ENCODE peak calls at places on chromosome 5, in six cellular contexts. W is tibial artery, C is tibial nerve, A is adrenal gland, P is sigmoid colon, Z is thyroid gland. H is an unnamed sample. For H3K9me3, the result is how much of the 10 kb centered on the place peaks cover.

GRCh38 chr5:137217599-137218200 is 281.4 kb downstream of the SPOCK1 start:
- DNase-seq in C (no peak), W (no peak), Z (no peak), P (no peak), A (no peak), H (no peak)

GRCh38 chr5:65213921-65214525 is 267.7 kb downstream of the ADAMTS6 start:
- DNase-seq in W (no peak), C (peak), Z (peak), A (peak), P (no peak), H (no peak)

GRCh38 chr5:173454381-173454763 is 126.2 kb upstream of the STC2 start:
- DNase-seq in W (no peak), Z (no peak), A (peak), P (no peak), C (no peak), H (no peak)

GRCh38 chr5:84885479-84886258 is 501.0 kb upstream of the EDIL3 start:
- DNase-seq in P (no peak), Z (no peak), C (no peak), A (peak), W (no peak), H (no peak)

GRCh38 chr5:170315154-170315553 is 17.6 kb upstream of the LCP2 start:
- DNase-seq in A (peak), Z (peak), W (peak), C (peak), P (peak), H (no peak)

GRCh38 chr5:117262607-117263131 is 688.0 kb upstream of the SEMA6A start:
- DNase-seq in A (no peak), C (no peak), P (no peak), Z (no peak), W (no peak), H (no peak)

GRCh38 chr5:86929123-86929766 is 311.5 kb downstream of the COX7C start:
- DNase-seq in A (no peak), C (no peak), P (no peak), Z (no peak), W (no peak), H (no peak)

GRCh38 chr5:126544087-126544740 is 50.8 kb downstream of the ALDH7A1 start:
- DNase-seq in W (no peak), P (no peak), C (no peak), A (no peak), Z (peak), H (no peak)

GRCh38 chr5:137374110-137374853 is 124.8 kb downstream of the SPOCK1 start:
- DNase-seq in P (no peak), Z (no peak), A (no peak), W (no peak), C (no peak), H (no peak)

GRCh38 chr5:177448244-177448950 is 1.8 kb downstream of the PRR7 start:
- DNase-seq in A (no peak), Z (no peak), C (no peak), P (no peak), W (no peak), H (no peak)
- H3K4me3 ChIP-seq in A (no peak), Z (no peak), C (no peak), P (no peak), W (no peak), H (no peak)

GRCh38 chr5:150904479-150905311 is at the start of gene ZNF300:
- DNase-seq in A (peak), P (peak), C (peak), Z (peak), W (peak), H (peak)
- H3K9me3 ChIP-seq in A (under half), P (under half), C (half or more), Z (under half), W (half or more), H (under half)

DNA sequence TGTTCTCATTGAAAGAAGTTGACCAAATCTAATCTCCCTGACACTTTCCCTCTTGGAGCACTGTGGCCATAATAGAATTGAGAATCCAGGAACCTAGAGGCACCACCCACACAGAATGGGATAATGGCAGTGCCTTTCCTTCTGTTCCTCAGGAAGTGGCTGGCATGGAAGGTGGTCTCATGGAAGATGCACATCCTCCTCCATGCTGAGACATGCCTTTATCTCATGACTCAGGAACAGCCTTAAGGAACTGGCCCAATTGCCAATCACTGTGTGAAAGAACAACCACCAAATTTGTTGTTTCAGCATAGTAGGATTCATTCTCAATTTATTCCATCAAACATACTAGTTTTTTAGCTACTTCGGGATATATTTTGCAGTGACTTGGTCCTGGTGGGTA is 137.5 kb upstream of the RASGRF2 start:
- DNase-seq in W (no peak), C (no peak), A (no peak), P (no peak), Z (no peak), H (no peak)
- TF ChIP-seq CTCF in W (no peak), C (no peak), A (no peak), P (no peak), Z (no peak), H (no peak)

GRCh38 chr5:149424371-149425315 is 45.6 kb upstream of the IL17B start:
- DNase-seq in Z (no peak), P (no peak), A (no peak), W (no peak), C (no peak), H (no peak)
- H3K4me3 ChIP-seq in Z (no peak), P (no peak), A (no peak), W (no peak), C (no peak), H (no peak)